ENCODE peak calls at places on chromosome 9, in five cellular contexts. O is right cardiac atrium, M is IMR-90, V is GM23248, C is left ventricle myocardium inferior. U is an unnamed sample.

GRCh38 chr9:71721786-71722295 is 46.5 kb downstream of the CEMIP2 start:
- DNase-seq in O (no peak), M (peak; percentile 59), V (peak; percentile 31), C (no peak), U (no peak)

GRCh38 chr9:98010450-98010849 is 27.3 kb downstream of the ANP32B start:
- DNase-seq in O (no peak), M (peak; percentile 64), V (peak; percentile 69), C (no peak), U (no peak)

GRCh38 chr9:120374817-120375216 is 205.2 kb downstream of the CDK5RAP2 start:
- DNase-seq in O (no peak), M (no peak), V (no peak), C (no peak), U (no peak)

GRCh38 chr9:21454149-21454548 is 13.9 kb downstream of the IFNA1 start:
- DNase-seq in O (no peak), M (peak; percentile 51), V (peak; percentile 78), C (no peak), U (no peak)

GRCh38 chr9:74803366-74804017 is 84.2 kb downstream of the TRPM6 start:
- DNase-seq in O (no peak), M (no peak), V (no peak), C (no peak), U (no peak)

GRCh38 chr9:81609782-81610738 is 79.3 kb downstream of the TLE1 start:
- DNase-seq in O (no peak), M (peak; percentile 40), V (peak; percentile 77), C (no peak), U (no peak)

GRCh38 chr9:489198-490197 is 274.8 kb downstream of the DOCK8 start:
- DNase-seq in O (no peak), M (no peak), V (no peak), C (no peak), U (no peak)

GRCh38 chr9:95736370-95736769 is 139.1 kb upstream of the ERCC6L2 start:
- DNase-seq in O (no peak), M (no peak), V (peak; percentile 17), C (no peak), U (no peak)

GRCh38 chr9:103997861-103998370 is 96.2 kb upstream of the SMC2 start:
- DNase-seq in O (no peak), M (no peak), V (no peak), C (no peak), U (no peak)

GRCh38 chr9:13032585-13032984 is 246.9 kb downstream of the MPDZ start:
- DNase-seq in O (no peak), M (no peak), V (no peak), C (no peak), U (no peak)

GRCh38 chr9:13034696-13035006 is 244.8 kb downstream of the MPDZ start:
- DNase-seq in O (no peak), M (no peak), V (no peak), C (no peak), U (no peak)

GRCh38 chr9:13035822-13036221 is 243.7 kb downstream of the MPDZ start:
- DNase-seq in O (no peak), M (no peak), V (peak; percentile 19), C (no peak), U (no peak)

DNA sequence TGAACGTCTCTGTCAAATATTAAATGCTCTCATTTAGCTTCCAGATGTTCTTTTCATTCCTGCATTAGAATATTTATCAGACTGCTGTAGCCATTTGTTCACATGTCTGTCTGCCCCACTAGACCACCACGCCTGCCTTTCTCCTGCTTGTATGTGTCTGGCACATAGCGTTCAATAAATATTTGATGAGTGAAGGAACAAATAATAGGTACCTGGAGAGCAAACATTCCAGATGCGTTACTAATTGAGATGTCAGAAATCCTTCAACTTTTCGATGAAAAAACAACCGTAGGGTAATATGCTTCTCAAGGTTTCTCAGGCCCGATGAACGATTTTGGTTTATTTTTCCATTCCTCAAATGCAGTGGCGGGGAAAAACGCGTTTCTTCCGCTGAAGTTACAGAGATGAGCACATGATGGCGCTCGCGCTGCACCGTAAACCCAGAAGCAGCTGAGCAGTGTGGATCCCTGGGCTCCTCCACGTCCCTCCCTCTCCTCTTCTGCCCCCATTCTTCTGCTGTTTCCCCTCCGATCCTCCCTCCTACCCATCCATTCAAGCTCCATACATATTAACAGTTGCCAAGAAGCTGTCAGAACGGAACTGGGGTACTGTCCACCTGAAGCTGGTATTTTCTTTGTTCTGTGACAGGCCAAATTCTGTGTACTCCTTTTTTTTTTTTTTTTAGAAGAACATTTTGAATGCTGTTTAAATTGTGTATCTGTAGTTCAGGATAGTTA is 245.4 kb downstream of the MPDZ start:
- DNase-seq in O (peak; percentile 79), M (peak; percentile 54), V (peak; percentile 78), C (peak; percentile 45), U (peak; percentile 75)
- H3K27ac ChIP-seq in O (no peak overlapping the region), M (no peak overlapping the region), V (no peak overlapping the region), C (no peak overlapping the region), U (no peak overlapping the region)

GRCh38 chr9:115275753-115276152 is 157.8 kb upstream of the TNC start:
- DNase-seq in O (no peak), M (no peak), V (no peak), C (no peak), U (no peak)
- H3K27ac ChIP-seq in O (no peak overlapping the region), M (no peak overlapping the region), V (no peak overlapping the region), C (no peak overlapping the region), U (no peak overlapping the region)

DNA sequence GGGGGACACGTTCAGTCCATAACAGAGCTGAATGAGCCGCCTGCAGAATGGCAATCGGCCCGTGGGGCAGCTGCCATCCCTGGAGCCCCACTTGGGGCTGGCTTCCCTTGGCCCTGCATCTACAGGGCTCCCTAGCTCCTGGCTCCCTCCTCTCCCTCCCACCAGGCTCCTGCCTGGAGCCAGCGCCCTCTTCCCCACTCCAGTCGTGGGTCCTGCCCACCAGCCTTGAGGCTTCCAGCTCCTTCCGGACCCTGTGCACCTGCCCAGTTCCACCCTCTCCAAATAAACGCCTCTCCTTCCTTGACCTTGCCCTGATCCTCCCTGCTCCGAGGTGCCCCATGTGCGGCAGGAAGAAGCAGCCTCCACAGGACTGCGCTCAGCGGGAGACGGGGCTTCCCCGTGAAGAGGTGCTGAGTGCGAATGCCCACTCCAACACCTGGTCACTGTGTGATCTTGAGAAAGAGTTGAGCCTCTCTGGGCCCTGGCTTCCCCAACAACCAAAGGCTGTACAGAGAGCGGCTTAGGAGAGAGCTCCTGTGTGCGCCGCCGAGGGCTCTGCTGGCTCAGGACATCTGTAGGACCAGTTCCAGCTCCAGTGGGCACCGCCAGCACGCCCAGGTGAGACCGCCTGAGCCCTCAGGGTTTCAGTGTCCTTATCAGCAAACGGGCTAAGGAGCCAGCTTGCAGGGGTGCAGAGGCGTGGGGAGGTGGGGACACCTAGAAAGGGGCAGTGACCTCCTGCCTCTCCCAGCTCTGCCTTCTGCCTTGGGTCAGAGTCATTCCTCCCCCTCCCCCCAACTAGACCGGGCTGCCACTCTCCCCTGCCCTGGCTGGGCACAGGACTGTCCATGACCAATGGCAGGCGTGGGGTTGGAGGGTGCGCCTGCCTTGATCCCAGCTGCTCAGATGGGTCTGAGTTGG is 12.1 kb downstream of the C9orf50 start:
- DNase-seq in O (peak; percentile 69), M (no peak), V (no peak), C (no peak), U (no peak)
- H3K27ac ChIP-seq in O (no peak overlapping the region), M (no peak overlapping the region), V (peak overlapping the region; percentile 74), C (peak overlapping the region; percentile 95), U (peak overlapping the region; percentile 72)

DNA sequence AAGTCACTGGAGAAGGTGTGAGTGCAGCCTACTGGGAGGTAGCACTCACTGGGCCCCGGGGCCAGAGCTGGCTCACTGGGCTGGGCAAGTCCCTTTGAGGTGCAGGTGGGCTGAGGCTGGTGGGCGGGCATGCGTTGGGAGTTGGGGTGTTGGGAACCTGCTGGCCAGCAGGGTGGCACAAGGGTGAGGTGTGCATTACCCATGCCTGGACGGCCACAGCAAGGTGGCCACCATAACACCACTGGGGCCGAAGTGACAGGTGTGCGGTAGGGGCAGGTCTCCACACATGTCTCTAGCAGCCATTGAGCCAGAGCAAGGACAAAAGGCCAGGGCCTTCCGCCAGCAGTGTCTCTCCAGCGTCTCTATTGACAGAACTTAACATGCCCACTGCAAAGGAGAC is 22.6 kb downstream of the PRRT1B start:
- DNase-seq in O (no peak), M (no peak), V (no peak), C (no peak), U (no peak)
- H3K27ac ChIP-seq in O (no peak overlapping the region), M (no peak overlapping the region), V (no peak overlapping the region), C (no peak overlapping the region), U (no peak overlapping the region)

DNA sequence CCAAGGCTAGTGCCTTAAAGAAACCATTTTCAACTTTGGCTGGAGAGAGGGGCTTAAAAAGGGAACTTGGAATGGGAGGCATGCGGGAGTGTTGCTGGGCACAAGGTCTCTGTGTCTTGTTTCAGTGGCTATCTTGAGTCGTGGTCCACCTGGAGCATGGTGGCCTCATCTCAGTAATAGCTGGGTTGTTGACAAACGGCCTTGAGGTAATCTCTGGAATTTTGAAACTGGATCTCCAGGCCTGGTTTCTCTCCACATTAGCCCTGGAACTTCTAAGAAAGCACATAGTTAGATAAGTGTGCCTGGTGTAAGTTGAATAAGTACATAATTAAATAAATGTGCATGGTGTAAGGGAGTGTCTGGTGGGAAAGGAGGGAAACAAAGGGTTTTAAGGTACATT is 62.3 kb downstream of the INIP start:
- DNase-seq in O (no peak), M (no peak), V (no peak), C (no peak), U (no peak)
- H3K27ac ChIP-seq in O (no peak overlapping the region), M (no peak overlapping the region), V (no peak overlapping the region), C (no peak overlapping the region), U (no peak overlapping the region)

DNA sequence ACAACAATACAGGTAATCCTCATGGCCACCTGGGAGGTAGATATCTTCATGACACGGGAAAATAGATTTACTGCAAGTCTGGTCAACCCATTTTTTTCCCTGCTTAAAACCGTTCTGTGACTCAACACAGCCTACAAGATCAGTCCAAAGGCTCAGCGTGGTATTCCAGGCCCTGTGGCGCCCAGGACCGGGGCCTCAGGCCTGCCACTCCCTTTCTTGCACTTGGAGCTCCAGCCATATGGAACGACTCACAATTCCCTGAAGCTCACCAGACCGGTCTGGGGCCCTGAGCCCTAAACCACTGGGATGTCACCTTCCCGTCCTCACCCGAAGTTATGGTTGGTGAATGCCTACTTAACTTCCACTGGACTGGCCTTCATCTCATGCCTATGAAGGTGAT is 6.5 kb upstream of the MLANA start:
- DNase-seq in O (no peak), M (no peak), V (no peak), C (no peak), U (no peak)
- H3K27ac ChIP-seq in O (no peak overlapping the region), M (no peak overlapping the region), V (no peak overlapping the region), C (no peak overlapping the region), U (no peak overlapping the region)

GRCh38 chr9:99241106-99241505 is 19.0 kb downstream of the SEC61B start:
- DNase-seq in O (no peak), M (no peak), V (no peak), C (no peak), U (no peak)
- H3K27ac ChIP-seq in O (no peak overlapping the region), M (no peak overlapping the region), V (no peak overlapping the region), C (no peak overlapping the region), U (no peak overlapping the region)

U was measured in right lobe of liver.